ENCODE peak calls at places on chromosomes 7 and 10, in nine cellular contexts. One of them, this sample, is unnamed.

GRCh38 chr10:78458983-78459638 is 425.4 kb downstream of the RPS24 start:
- DNase-seq in mesendoderm: no peak
- DNase-seq in iPS DF 6.9: no peak
- DNase-seq in IMR-90: peak; percentile 90
- DNase-seq in cardiac muscle cell: peak; percentile 84
- DNase-seq in colonic mucosa: no peak
- DNase-seq in A673: no peak
- DNase-seq in GM23248: peak; percentile 61
- DNase-seq in gastrocnemius medialis: no peak
- DNase-seq in this sample: no peak

GRCh38 chr7:85021090-85021704 is 165.7 kb downstream of the SEMA3D start:
- DNase-seq in A673: peak; percentile 36
- DNase-seq in colonic mucosa: no peak
- DNase-seq in IMR-90: peak; percentile 31
- DNase-seq in cardiac muscle cell: peak; percentile 40
- DNase-seq in mesendoderm: no peak
- DNase-seq in gastrocnemius medialis: no peak
- DNase-seq in GM23248: peak; percentile 55
- DNase-seq in iPS DF 6.9: no peak
- DNase-seq in this sample: no peak

GRCh38 chr7:36301914-36302771 is 87.5 kb upstream of the ANLN start:
- DNase-seq in cardiac muscle cell: peak; percentile 59
- DNase-seq in colonic mucosa: no peak
- DNase-seq in IMR-90: no peak
- DNase-seq in A673: peak; percentile 94
- DNase-seq in GM23248: no peak
- DNase-seq in mesendoderm: peak; percentile 61
- DNase-seq in iPS DF 6.9: no peak
- DNase-seq in gastrocnemius medialis: no peak
- DNase-seq in this sample: no peak

GRCh38 chr7:97635622-97636021 is 96.3 kb upstream of the TAC1 start:
- DNase-seq in A673: no peak
- DNase-seq in colonic mucosa: no peak
- DNase-seq in gastrocnemius medialis: no peak
- DNase-seq in cardiac muscle cell: no peak
- DNase-seq in GM23248: no peak
- DNase-seq in mesendoderm: no peak
- DNase-seq in IMR-90: no peak
- DNase-seq in iPS DF 6.9: no peak
- DNase-seq in this sample: no peak

GRCh38 chr7:1136841-1137516 is 23.0 kb downstream of the ZFAND2A start:
- DNase-seq in GM23248: peak; percentile 19
- DNase-seq in A673: peak; percentile 49
- DNase-seq in iPS DF 6.9: no peak
- DNase-seq in cardiac muscle cell: no peak
- DNase-seq in gastrocnemius medialis: no peak
- DNase-seq in IMR-90: no peak
- DNase-seq in colonic mucosa: no peak
- DNase-seq in mesendoderm: peak; percentile 46
- DNase-seq in this sample: peak; percentile 1

GRCh38 chr7:151634643-151635042 is 114.9 kb upstream of the RHEB start:
- DNase-seq in colonic mucosa: no peak
- DNase-seq in GM23248: no peak
- DNase-seq in iPS DF 6.9: no peak
- DNase-seq in IMR-90: no peak
- DNase-seq in gastrocnemius medialis: no peak
- DNase-seq in mesendoderm: no peak
- DNase-seq in A673: no peak
- DNase-seq in cardiac muscle cell: no peak
- DNase-seq in this sample: no peak

GRCh38 chr10:132066186-132066585 is 440 bp downstream of the JAKMIP3 start:
- DNase-seq in mesendoderm: no peak
- DNase-seq in iPS DF 6.9: no peak
- DNase-seq in A673: peak; percentile 21
- DNase-seq in gastrocnemius medialis: no peak
- DNase-seq in cardiac muscle cell: peak; percentile 23
- DNase-seq in IMR-90: no peak
- DNase-seq in GM23248: peak; percentile 51
- DNase-seq in colonic mucosa: no peak
- DNase-seq in this sample: no peak

GRCh38 chr7:33744293-33744692 is 161.0 kb upstream of the BMPER start:
- DNase-seq in mesendoderm: peak; percentile 70
- DNase-seq in colonic mucosa: no peak
- DNase-seq in gastrocnemius medialis: no peak
- DNase-seq in iPS DF 6.9: no peak
- DNase-seq in GM23248: peak; percentile 14
- DNase-seq in A673: peak; percentile 53
- DNase-seq in cardiac muscle cell: peak; percentile 67
- DNase-seq in IMR-90: peak; percentile 14
- DNase-seq in this sample: no peak

GRCh38 chr7:121960678-121961461 is 87.9 kb downstream of the PTPRZ1 start:
- DNase-seq in mesendoderm: peak; percentile 66
- DNase-seq in iPS DF 6.9: no peak
- DNase-seq in A673: peak; percentile 33
- DNase-seq in GM23248: peak; percentile 95
- DNase-seq in IMR-90: peak; percentile 87
- DNase-seq in cardiac muscle cell: peak; percentile 54
- DNase-seq in gastrocnemius medialis: no peak
- DNase-seq in colonic mucosa: no peak
- DNase-seq in this sample: no peak

GRCh38 chr7:49797987-49798660 is 24.7 kb downstream of the VWC2 start:
- DNase-seq in gastrocnemius medialis: no peak
- DNase-seq in GM23248: no peak
- DNase-seq in colonic mucosa: no peak
- DNase-seq in A673: no peak
- DNase-seq in mesendoderm: no peak
- DNase-seq in IMR-90: no peak
- DNase-seq in cardiac muscle cell: no peak
- DNase-seq in iPS DF 6.9: no peak
- DNase-seq in this sample: no peak

GRCh38 chr10:79468841-79469585 is 23.6 kb upstream of the ZCCHC24 start:
- DNase-seq in gastrocnemius medialis: no peak
- DNase-seq in cardiac muscle cell: no peak
- DNase-seq in A673: no peak
- DNase-seq in IMR-90: no peak
- DNase-seq in colonic mucosa: no peak
- DNase-seq in mesendoderm: no peak
- DNase-seq in iPS DF 6.9: no peak
- DNase-seq in GM23248: no peak
- DNase-seq in this sample: no peak

GRCh38 chr7:139825666-139826290 is 3.3 kb upstream of the TBXAS1 start:
- DNase-seq in IMR-90: peak; percentile 81
- DNase-seq in gastrocnemius medialis: no peak
- DNase-seq in colonic mucosa: no peak
- DNase-seq in A673: no peak
- DNase-seq in cardiac muscle cell: peak; percentile 49
- DNase-seq in mesendoderm: no peak
- DNase-seq in GM23248: peak; percentile 79
- DNase-seq in iPS DF 6.9: no peak
- DNase-seq in this sample: no peak

GRCh38 chr10:44969854-44970253 is 8.8 kb downstream of the DEPP1 start:
- DNase-seq in A673: no peak
- DNase-seq in colonic mucosa: no peak
- DNase-seq in IMR-90: no peak
- DNase-seq in gastrocnemius medialis: peak; percentile 58
- DNase-seq in cardiac muscle cell: no peak
- DNase-seq in mesendoderm: no peak
- DNase-seq in GM23248: no peak
- DNase-seq in iPS DF 6.9: no peak
- DNase-seq in this sample: no peak

GRCh38 chr10:128993443-128993842 is 473.6 kb upstream of the MGMT start:
- DNase-seq in IMR-90: no peak
- DNase-seq in GM23248: no peak
- DNase-seq in A673: no peak
- DNase-seq in colonic mucosa: no peak
- DNase-seq in iPS DF 6.9: no peak
- DNase-seq in mesendoderm: no peak
- DNase-seq in cardiac muscle cell: no peak
- DNase-seq in gastrocnemius medialis: no peak
- DNase-seq in this sample: no peak

DNA sequence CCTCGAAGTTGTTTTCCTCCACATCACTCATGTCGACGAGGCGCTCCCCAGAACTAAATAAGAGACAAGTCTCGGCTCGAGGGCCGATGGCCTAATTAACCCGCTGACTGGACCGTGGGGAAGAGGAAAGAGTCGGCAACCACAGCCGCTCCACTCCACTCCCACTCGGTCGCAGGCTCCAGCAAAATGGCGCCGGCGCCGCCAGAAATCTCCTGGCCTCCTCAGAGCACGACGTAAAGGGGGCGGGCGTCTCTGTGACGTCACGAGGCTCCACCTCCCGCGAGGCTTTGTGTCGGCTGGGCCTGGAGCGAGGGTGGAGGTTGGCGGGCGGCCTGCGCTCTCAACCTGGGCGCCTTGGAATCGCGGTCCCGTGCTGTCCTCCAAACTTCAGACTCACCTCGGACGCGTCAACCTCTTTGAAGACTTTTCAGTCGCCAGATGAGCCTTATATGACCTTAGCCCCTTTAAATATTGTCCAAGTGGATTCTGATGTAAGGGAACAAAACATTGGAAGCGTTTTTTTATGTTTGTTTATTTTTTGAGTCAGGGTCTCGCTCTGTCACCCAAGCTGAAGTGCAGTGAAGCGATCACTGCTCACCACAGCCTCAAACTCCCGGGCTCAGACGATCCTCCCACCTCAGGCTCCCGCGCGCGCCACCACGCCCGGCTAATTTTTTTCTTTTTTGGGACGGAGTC is at the start of gene TRA2A:
- DNase-seq in iPS DF 6.9: peak; percentile 85
- DNase-seq in mesendoderm: peak; percentile 97
- DNase-seq in IMR-90: peak; percentile 92
- DNase-seq in GM23248: peak; percentile 97
- DNase-seq in colonic mucosa: peak; percentile 98
- DNase-seq in gastrocnemius medialis: peak; percentile 95
- DNase-seq in A673: peak; percentile 97
- DNase-seq in cardiac muscle cell: peak; percentile 97
- DNase-seq in this sample: peak; percentile 99
- H3K27ac ChIP-seq in iPS DF 6.9: no peak within 1 kb of the TSS
- H3K27ac ChIP-seq in mesendoderm: peak within 1 kb of the TSS; percentile 69
- H3K27ac ChIP-seq in IMR-90: peak within 1 kb of the TSS; percentile 85
- H3K27ac ChIP-seq in GM23248: peak within 1 kb of the TSS; percentile 98
- H3K27ac ChIP-seq in colonic mucosa: peak within 1 kb of the TSS; percentile 98
- H3K27ac ChIP-seq in gastrocnemius medialis: peak within 1 kb of the TSS; percentile 95
- H3K27ac ChIP-seq in A673: peak within 1 kb of the TSS; percentile 99
- H3K27ac ChIP-seq in cardiac muscle cell: peak within 1 kb of the TSS; percentile 99
- H3K27ac ChIP-seq in this sample: peak within 1 kb of the TSS; percentile 97

DNA sequence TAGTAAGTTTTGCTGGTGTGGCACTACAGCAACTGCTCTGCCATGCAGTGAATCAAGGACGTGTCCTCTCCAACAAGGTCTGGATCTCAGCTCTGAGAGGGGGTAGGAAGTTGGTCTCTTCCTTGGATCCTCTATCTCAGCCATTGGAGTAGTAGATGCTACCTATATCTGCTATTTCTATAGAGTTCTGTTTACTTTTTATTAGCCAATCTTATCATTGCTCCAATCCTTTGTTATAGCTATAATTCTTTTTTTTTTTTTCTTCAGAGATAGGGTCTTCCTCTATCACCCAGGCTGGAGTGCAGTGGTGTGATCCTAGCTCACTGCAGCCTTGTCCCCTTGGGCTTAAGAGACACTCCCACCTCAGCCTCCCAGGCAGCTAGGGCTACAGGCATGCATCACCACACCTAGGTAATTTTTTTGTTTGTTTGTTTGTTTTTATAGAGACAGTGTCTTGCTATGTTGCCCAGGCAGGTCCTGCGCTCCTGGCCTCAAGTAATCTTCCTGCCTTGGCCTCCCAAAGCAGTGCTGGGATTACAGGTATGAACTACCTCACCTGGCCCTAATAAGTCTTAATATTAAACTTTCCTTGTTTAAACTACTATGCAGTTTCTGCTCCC is 155.3 kb upstream of the ASAH2 start:
- DNase-seq in gastrocnemius medialis: no peak
- DNase-seq in IMR-90: no peak
- DNase-seq in iPS DF 6.9: no peak
- DNase-seq in GM23248: no peak
- DNase-seq in colonic mucosa: no peak
- DNase-seq in A673: no peak
- DNase-seq in cardiac muscle cell: no peak
- DNase-seq in mesendoderm: no peak
- DNase-seq in this sample: no peak
- H3K4me3 ChIP-seq in gastrocnemius medialis: no peak overlapping the region
- H3K4me3 ChIP-seq in IMR-90: no peak overlapping the region
- H3K4me3 ChIP-seq in iPS DF 6.9: no peak overlapping the region
- H3K4me3 ChIP-seq in GM23248: no peak overlapping the region
- H3K4me3 ChIP-seq in colonic mucosa: no peak overlapping the region
- H3K4me3 ChIP-seq in A673: no peak overlapping the region
- H3K4me3 ChIP-seq in cardiac muscle cell: no peak overlapping the region
- H3K4me3 ChIP-seq in mesendoderm: no peak overlapping the region
- H3K4me3 ChIP-seq in this sample: no peak overlapping the region

DNA sequence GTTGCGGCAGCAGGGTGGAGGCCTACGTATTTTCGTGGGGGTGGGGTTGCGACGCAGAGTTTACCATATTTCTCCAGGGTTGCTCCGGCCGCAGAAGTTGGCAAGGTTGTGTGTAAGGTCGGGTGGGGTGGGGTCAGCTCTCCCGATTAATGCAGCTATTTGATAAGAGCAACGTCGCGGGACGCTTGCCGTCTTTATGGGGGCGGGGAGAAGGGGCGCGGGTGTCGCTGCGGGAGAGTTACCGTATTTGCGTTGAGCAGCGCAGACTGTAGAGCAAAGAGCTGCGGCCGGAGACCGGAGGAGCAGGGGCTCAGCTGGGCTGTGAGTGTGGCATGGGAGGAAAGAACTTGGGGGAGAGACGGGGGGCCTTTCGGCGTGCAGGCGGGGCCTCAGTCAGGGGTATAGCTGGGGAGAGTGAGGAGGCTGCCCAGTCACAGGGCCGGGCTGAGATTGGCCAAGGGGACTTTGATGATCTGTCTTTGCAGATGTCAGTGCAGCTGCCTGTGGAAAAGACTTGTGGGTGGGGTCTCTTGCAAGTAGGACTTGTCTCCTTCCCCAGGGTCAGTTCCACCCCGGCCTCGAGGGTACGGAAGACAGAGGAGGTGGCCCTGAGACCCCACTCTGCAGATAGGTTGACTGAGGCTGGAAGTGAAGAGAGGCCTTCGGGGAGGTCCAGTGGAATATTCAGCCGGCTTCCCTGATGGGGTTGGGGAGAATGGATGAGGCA is 26.6 kb downstream of the ZNF775 start:
- DNase-seq in GM23248: peak; percentile 62
- DNase-seq in cardiac muscle cell: no peak
- DNase-seq in A673: no peak
- DNase-seq in gastrocnemius medialis: no peak
- DNase-seq in iPS DF 6.9: no peak
- DNase-seq in IMR-90: peak; percentile 27
- DNase-seq in mesendoderm: no peak
- DNase-seq in colonic mucosa: peak; percentile 59
- DNase-seq in this sample: no peak
- H3K4me1 ChIP-seq in GM23248: peaks cover 15% of the 10 kb centered on the region
- H3K4me1 ChIP-seq in cardiac muscle cell: peaks cover 13% of the 10 kb centered on the region
- H3K4me1 ChIP-seq in A673: peaks cover 17% of the 10 kb centered on the region
- H3K4me1 ChIP-seq in gastrocnemius medialis: peaks cover 5% of the 10 kb centered on the region
- H3K4me1 ChIP-seq in iPS DF 6.9: peaks cover 29% of the 10 kb centered on the region
- H3K4me1 ChIP-seq in IMR-90: peaks cover 20% of the 10 kb centered on the region
- H3K4me1 ChIP-seq in mesendoderm: peaks cover 13% of the 10 kb centered on the region
- H3K4me1 ChIP-seq in colonic mucosa: peaks cover 17% of the 10 kb centered on the region
- H3K4me1 ChIP-seq in this sample: peaks cover 10% of the 10 kb centered on the region

DNA sequence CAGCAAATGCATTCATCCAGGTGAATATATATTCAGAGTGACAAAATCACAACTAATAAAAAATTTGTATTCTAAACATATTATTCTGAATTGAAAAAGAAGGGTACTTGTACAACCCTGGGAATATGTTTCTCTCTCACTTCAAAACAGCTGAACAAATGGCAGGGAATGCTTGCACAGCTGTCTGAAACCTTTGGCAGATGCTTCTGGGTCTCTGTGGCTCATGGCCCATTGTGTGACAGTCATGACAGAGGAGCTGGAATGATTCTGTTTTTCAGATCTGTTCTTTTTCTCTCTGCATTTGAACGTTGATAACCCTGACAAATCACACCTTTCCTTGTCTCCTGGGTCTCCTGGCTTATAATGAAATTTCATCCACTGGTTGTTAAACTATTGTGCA is 275.7 kb upstream of the FZD1 start:
- DNase-seq in A673: no peak
- DNase-seq in IMR-90: no peak
- DNase-seq in GM23248: no peak
- DNase-seq in cardiac muscle cell: no peak
- DNase-seq in iPS DF 6.9: no peak
- DNase-seq in colonic mucosa: no peak
- DNase-seq in mesendoderm: no peak
- DNase-seq in gastrocnemius medialis: no peak
- DNase-seq in this sample: peak; percentile 51
- H3K27ac ChIP-seq in A673: no peak overlapping the region
- H3K27ac ChIP-seq in IMR-90: no peak overlapping the region
- H3K27ac ChIP-seq in GM23248: no peak overlapping the region
- H3K27ac ChIP-seq in cardiac muscle cell: no peak overlapping the region
- H3K27ac ChIP-seq in iPS DF 6.9: no peak overlapping the region
- H3K27ac ChIP-seq in colonic mucosa: no peak overlapping the region
- H3K27ac ChIP-seq in mesendoderm: no peak overlapping the region
- H3K27ac ChIP-seq in gastrocnemius medialis: no peak overlapping the region
- H3K27ac ChIP-seq in this sample: no peak overlapping the region

This sample was measured in right cardiac atrium.